ENCODE peak calls at places on chromosome 9, in four cellular contexts. H, T, C and D are unnamed samples.

GRCh38 chr9:18786196-18786595 is 246.8 kb downstream of the SAXO1 start:
- DNase-seq in H (no peak), T (no peak), C (no peak), D (no peak)

GRCh38 chr9:133237271-133237731 is 28.3 kb upstream of the OBP2B start:
- DNase-seq in C (no peak), H (no peak), T (no peak), D (no peak)

GRCh38 chr9:133710661-133711427 is 27.3 kb downstream of the SARDH start:
- DNase-seq in H (no peak), T (no peak), C (no peak), D (no peak)

GRCh38 chr9:20270176-20270575 is 352.1 kb downstream of the MLLT3 start:
- DNase-seq in H (no peak), C (no peak), T (no peak), D (no peak)

GRCh38 chr9:109118802-109119438 is 827 bp downstream of the TMEM245 start:
- DNase-seq in H (no peak), T (peak), C (peak), D (no peak)

GRCh38 chr9:123059472-123060220 is 26.2 kb downstream of the GPR21 start:
- DNase-seq in H (no peak), T (peak), C (no peak), D (no peak)

GRCh38 chr9:108254236-108254635 is 601.5 kb downstream of the ACTL7B start:
- DNase-seq in C (no peak), H (no peak), T (no peak), D (no peak)

GRCh38 chr9:110880123-110880522 is 158.1 kb downstream of the LPAR1 start:
- DNase-seq in T (no peak), H (no peak), C (no peak), D (no peak)

GRCh38 chr9:19675492-19675891 is 113.3 kb downstream of the SLC24A2 start:
- DNase-seq in H (no peak), T (no peak), C (no peak), D (no peak)

GRCh38 chr9:135522137-135522877 is 1.1 kb downstream of the LCN1 start:
- DNase-seq in C (no peak), H (no peak), T (no peak), D (no peak)

GRCh38 chr9:111074395-111074794 is 36.1 kb upstream of the LPAR1 start:
- DNase-seq in H (no peak), C (no peak), T (no peak), D (no peak)

GRCh38 chr9:19408693-19409405 is at the start of gene ACER2:
- DNase-seq in T (peak), H (peak), C (peak), D (peak)

GRCh38 chr9:73210886-73211285 is 59.2 kb downstream of the ANXA1 start:
- DNase-seq in H (no peak), C (no peak), T (no peak), D (no peak)

GRCh38 chr9:134554750-134555655 is 86.6 kb upstream of the COL5A1 start:
- DNase-seq in T (no peak), C (no peak), H (no peak), D (no peak)

DNA sequence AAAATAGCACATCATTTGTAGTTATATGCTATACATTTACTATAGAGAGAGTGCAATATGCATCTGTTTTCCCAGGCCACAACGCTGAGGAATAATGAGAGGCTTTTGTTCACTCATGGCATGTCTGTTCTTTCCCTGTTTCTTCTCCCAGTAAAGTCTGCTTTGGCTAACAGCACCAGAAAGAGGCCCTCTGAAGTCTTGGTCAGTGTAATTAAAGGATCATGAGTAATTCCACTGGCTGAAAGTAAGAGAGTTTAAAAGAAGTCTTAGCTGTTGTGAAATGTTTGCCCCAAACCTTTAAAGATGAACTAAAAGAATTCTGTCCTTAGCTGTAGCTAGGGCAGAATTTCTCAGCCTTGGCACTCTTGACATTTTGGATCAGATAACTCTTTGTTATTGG is 228.8 kb downstream of the TLE4 start:
- DNase-seq in T (no peak), H (no peak), C (no peak), D (no peak)
- TF ChIP-seq RNF2 in T (no peak), H (no peak), C (no peak), D (no peak)

GRCh38 chr9:116539549-116539948 is 147.6 kb upstream of the TRIM32 start:
- DNase-seq in H (no peak), T (no peak), C (no peak), D (no peak)
- TF ChIP-seq RNF2 in H (no peak), T (no peak), C (no peak), D (no peak)

GRCh38 chr9:121634800-121635261 is 16.6 kb upstream of the DAB2IP start:
- DNase-seq in T (peak), C (peak), H (no peak), D (peak)

GRCh38 chr9:121635300-121635699 is 16.1 kb upstream of the DAB2IP start:
- DNase-seq in C (no peak), H (no peak), T (no peak), D (no peak)

GRCh38 chr9:121637441-121638222 is 13.8 kb upstream of the DAB2IP start:
- DNase-seq in C (no peak), H (no peak), T (no peak), D (no peak)

GRCh38 chr9:121636978-121637377 is 14.5 kb upstream of the DAB2IP start:
- DNase-seq in C (no peak), H (no peak), T (no peak), D (no peak)

DNA sequence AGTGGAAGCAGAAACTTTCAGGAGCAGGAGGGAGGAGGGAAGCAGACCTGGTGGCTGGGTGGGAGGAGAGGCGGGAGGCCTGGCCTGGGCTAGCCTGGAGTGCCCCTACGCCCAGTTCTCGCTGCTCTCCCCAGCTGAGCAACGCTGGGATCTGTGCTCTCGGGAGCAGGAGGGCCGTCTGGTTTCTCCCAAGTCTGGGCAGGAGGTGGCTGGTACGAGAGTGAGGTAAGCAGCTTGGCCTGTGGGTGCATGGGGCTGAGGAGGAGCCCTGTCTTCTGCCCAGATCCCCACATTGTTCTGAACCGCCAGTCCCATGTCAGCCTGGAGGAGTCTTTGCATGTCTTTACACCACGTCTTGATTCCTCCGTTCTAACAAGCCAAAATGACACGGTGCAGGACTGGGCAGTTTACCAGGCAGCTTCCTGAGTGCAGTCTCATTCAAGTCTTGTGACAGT is 15.0 kb upstream of the DAB2IP start:
- DNase-seq in C (no peak), H (no peak), T (no peak), D (no peak)
- TF ChIP-seq RNF2 in C (no peak), H (no peak), T (no peak), D (no peak)

DNA sequence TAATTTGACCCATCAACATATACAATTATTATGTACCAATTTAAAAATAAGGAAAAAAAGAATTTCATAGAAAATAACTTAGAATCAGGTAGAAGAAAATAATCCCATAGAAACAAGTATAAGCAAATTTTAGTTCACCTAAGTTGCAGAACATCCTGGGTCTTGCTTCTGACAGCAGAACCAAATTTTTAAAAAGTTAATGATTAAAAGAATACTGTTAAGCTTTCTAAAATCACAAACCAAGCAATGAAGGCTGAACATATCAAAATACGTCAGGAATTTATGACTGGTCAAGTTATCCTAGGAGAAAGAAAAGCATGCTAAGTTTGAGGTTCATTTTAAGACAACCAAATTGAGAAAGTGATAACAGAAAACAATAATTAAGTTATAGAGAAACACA is 650.9 kb downstream of the PTPRD start:
- DNase-seq in C (no peak), H (no peak), T (no peak), D (no peak)
- TF ChIP-seq RNF2 in C (no peak), H (no peak), T (no peak), D (no peak)

DNA sequence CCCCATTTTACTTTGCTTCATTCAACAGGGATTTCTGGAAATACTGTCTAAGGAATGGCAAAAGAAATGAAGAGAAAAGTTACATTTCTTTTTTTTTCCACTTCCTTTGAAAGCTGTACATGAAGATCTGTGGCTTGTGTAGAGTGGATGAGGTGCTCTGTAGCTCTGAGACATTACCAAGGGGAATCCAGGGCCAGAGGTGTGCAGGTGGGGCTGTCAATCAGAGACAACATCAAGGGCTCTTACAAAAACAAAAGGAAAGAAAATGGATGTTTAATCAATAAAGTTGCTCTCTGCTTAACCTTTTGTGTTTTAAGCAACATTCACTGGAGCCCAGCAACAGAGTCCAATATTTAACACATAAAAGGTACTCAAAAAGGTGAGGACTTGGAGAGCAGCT is 391.1 kb downstream of the TMEM38B start:
- DNase-seq in C (no peak), H (no peak), T (no peak), D (no peak)
- TF ChIP-seq RNF2 in C (no peak), H (no peak), T (no peak), D (no peak)

DNA sequence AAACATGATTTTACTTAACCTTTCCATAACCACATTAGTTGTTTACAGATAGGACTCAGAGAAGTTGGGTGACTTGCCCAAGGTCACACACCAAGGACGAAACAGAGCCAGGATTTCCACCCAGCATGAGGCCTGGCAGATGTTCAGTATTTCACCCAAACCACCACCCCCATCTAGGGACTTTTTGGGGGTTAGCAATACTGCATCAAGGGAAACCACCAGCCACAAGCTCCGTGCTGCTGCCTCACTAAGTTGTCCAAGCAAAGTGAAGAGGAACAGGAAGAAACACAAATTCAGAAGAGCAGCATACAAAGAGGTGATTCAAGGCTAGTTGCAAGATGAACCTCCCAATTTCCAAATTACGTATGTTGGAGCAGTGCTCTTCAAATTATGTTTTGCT is 219.6 kb upstream of the RORB start:
- DNase-seq in H (no peak), C (no peak), T (no peak), D (no peak)
- TF ChIP-seq RNF2 in H (no peak), C (no peak), T (no peak), D (no peak)

DNA sequence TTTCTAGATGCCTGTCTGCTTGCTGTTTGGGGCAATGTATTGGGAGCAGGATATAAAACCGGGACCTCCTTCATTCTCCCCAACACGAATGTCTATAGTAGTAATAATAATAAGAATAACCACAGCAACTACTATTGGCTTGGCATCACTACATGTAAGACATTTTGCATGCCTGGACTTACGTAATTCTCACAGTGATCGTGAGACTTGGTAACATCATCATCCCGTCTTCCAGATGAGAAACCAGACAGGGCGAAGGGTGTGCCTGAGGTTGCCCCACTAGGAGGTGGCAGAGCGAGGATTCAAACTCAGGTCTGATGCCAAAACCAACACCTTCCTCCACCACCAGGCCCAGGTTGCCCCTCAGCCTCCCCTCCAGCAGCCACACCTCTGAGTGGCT is 185.1 kb downstream of the RGS3 start:
- DNase-seq in C (no peak), T (no peak), H (no peak), D (no peak)
- TF ChIP-seq RNF2 in C (no peak), T (no peak), H (no peak), D (no peak)

DNA sequence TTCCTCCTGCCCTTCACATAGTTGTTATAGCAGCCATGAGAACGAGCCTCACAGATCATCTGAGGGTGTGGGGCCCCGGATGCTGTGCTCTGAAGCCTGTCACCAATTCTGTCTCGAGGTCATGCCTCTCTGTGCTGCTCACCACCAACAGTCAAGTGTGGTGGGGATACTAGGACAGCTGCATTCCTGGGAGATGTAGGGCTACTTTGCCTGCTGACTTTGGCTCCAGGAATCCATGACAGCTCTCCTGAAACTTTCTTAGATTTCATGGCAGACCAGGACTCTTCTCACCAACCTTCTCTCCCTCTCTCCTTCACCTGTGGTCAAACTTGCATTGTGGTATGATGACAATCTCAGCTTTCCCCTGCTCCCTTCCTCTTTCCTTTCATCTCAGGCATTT is 395.9 kb downstream of the PSAT1 start:
- DNase-seq in H (no peak), C (no peak), T (no peak), D (no peak)
- TF ChIP-seq RNF2 in H (no peak), C (no peak), T (no peak), D (no peak)

DNA sequence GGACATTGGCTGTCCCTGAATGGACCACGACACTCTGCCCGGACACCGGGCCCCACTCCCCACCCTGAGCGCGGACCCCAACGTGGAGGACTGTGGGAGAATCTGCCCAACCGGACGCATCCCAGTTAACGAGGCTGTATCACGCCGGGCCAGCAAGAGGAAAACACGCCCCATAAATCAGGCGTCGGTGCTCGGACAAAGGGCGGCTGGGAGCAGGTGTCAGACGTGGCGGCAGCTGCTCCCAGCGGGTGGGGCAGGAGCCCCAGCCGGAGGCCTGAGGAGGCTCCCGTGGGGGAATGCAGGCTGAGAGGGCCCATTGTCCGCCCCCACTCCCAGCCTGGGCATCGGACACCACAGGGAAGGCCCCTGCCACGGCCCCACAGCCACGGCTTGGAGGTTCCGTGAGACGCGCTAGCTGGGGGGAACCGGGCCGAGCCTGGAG is 19.2 kb downstream of the NOTCH1 start:
- DNase-seq in T (no peak), C (peak), H (no peak), D (no peak)
- TF ChIP-seq RNF2 in T (no peak), C (no peak), H (no peak), D (no peak)

GRCh38 chr9:127525426-127526188 is 74.3 kb downstream of the LRSAM1 start:
- DNase-seq in H (no peak), C (peak), T (peak), D (no peak)
- TF ChIP-seq RNF2 in H (no peak), C (no peak), T (no peak), D (no peak)